ENCODE peak calls at places on chromosome 5, in four cellular contexts. A is HCT116, C is GM23248, S is neural progenitor cell. J is an unnamed sample. For H3K4me1 and H3K27me3, the result is how much of the 10 kb centered on the place peaks cover.

GRCh38 chr5:98585661-98586310 is 187.7 kb upstream of the RGMB start:
- DNase-seq in S (no peak), C (no peak), A (no peak), J (peak)

GRCh38 chr5:40437452-40437861 is 242.3 kb upstream of the PTGER4 start:
- DNase-seq in S (no peak), A (no peak), C (peak), J (peak)

GRCh38 chr5:163534476-163535172 is 29.2 kb downstream of the MAT2B start:
- DNase-seq in S (no peak), C (no peak), A (no peak), J (no peak)

GRCh38 chr5:38595149-38595725 is 38.8 kb upstream of the LIFR start:
- DNase-seq in A (no peak), S (peak), C (peak), J (peak)

GRCh38 chr5:86896916-86897315 is 279.2 kb downstream of the COX7C start:
- DNase-seq in S (no peak), A (no peak), C (no peak), J (no peak)

GRCh38 chr5:128234928-128235641 is 151.5 kb downstream of the SLC12A2 start:
- DNase-seq in S (no peak), A (no peak), C (no peak), J (no peak)

GRCh38 chr5:51573835-51574234 is 190.6 kb downstream of the ISL1 start:
- DNase-seq in S (peak), C (no peak), A (no peak), J (no peak)

GRCh38 chr5:115602585-115603125 is 376 bp upstream of the TICAM2 start:
- DNase-seq in C (no peak), S (peak), A (no peak), J (peak)

GRCh38 chr5:62064993-62065392 is 241.0 kb upstream of the KIF2A start:
- DNase-seq in C (peak), A (no peak), S (no peak), J (no peak)

GRCh38 chr5:125717209-125717608 is 706.0 kb upstream of the GRAMD2B start:
- DNase-seq in C (peak), S (no peak), A (no peak), J (peak)

GRCh38 chr5:74135033-74135432 is 505.5 kb downstream of the ENC1 start:
- DNase-seq in A (no peak), S (no peak), C (no peak), J (no peak)

GRCh38 chr5:158277276-158277675 is 418.3 kb upstream of the CLINT1 start:
- DNase-seq in S (no peak), C (no peak), A (no peak), J (no peak)

GRCh38 chr5:117594165-117594564 is 1019.5 kb upstream of the SEMA6A start:
- DNase-seq in S (peak), C (no peak), A (no peak), J (no peak)

GRCh38 chr5:171205375-171205774 is 103.7 kb upstream of the TLX3 start:
- DNase-seq in C (no peak), S (peak), A (no peak), J (no peak)

GRCh38 chr5:135977375-135977928 is 22.7 kb upstream of the LECT2 start:
- DNase-seq in C (no peak), A (peak), S (peak), J (no peak)

GRCh38 chr5:169160405-169160901 is 140.5 kb downstream of the SLIT3 start:
- DNase-seq in A (no peak), C (peak), S (no peak), J (peak)

GRCh38 chr5:169164481-169164925 is 136.4 kb downstream of the SLIT3 start:
- DNase-seq in C (peak), A (no peak), S (peak), J (peak)

GRCh38 chr5:169162407-169162806 is 138.5 kb downstream of the SLIT3 start:
- DNase-seq in S (no peak), A (no peak), C (peak), J (peak)

GRCh38 chr5:169158764-169159163 is 142.2 kb downstream of the SLIT3 start:
- DNase-seq in A (no peak), S (no peak), C (no peak), J (no peak)

GRCh38 chr5:169161022-169161680 is 139.8 kb downstream of the SLIT3 start:
- DNase-seq in S (peak), C (peak), A (no peak), J (peak)
- TF ChIP-seq EZH2phosphoT487 in S (no peak), C (no peak), A (no peak), J (no peak)

GRCh38 chr5:145246379-145246778 is 588.8 kb downstream of the PRELID2 start:
- DNase-seq in S (no peak), A (no peak), C (no peak), J (no peak)
- H3K4me1 ChIP-seq in S (under half), A (under half), C (under half), J (under half)

GRCh38 chr5:93570294-93571110 is 10.5 kb downstream of the NR2F1-AS1 start:
- DNase-seq in S (peak), A (no peak), C (no peak), J (no peak)
- H3K27me3 ChIP-seq in S (half or more), A (under half), C (under half), J (under half)

DNA sequence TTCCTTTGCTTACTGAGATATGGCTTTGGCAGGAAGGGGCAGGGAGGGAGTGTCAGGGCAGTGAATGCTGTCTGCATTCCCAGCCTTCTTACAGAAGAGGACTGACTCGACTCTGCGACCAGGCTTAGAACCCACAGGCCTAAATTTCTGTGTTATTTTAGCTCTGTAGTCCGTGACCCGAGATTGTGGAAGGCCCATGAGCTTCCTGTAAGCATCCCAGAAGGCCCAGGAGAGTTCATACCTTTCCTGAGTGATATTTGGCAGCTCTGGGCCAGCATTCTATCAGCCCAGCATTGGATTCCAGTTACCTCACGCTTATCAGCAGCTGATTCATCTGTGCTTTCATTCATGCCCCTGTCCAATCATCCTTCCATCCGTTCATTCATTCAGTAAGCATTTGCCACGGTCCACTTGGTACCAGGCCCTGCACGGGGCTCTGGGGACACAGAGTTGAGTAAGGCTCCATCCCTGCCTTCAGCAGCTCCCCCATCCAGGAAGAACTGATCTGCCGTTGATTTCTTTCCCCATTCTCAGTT is 28.2 kb upstream of the RPL26L1 start:
- DNase-seq in S (no peak), C (peak), A (no peak), J (peak)
- TF ChIP-seq EZH2phosphoT487 in S (no peak), C (no peak), A (no peak), J (no peak)

GRCh38 chr5:150505816-150506215 is 2.1 kb upstream of the NDST1 start:
- DNase-seq in C (no peak), A (no peak), S (no peak), J (no peak)

GRCh38 chr5:150503386-150503785 is 4.5 kb upstream of the NDST1 start:
- DNase-seq in C (no peak), S (no peak), A (no peak), J (no peak)

GRCh38 chr5:150506571-150507282 is 1.2 kb upstream of the NDST1 start:
- DNase-seq in A (no peak), C (no peak), S (no peak), J (no peak)

GRCh38 chr5:150503977-150504620 is 3.8 kb upstream of the NDST1 start:
- DNase-seq in A (no peak), C (peak), S (no peak), J (no peak)

DNA sequence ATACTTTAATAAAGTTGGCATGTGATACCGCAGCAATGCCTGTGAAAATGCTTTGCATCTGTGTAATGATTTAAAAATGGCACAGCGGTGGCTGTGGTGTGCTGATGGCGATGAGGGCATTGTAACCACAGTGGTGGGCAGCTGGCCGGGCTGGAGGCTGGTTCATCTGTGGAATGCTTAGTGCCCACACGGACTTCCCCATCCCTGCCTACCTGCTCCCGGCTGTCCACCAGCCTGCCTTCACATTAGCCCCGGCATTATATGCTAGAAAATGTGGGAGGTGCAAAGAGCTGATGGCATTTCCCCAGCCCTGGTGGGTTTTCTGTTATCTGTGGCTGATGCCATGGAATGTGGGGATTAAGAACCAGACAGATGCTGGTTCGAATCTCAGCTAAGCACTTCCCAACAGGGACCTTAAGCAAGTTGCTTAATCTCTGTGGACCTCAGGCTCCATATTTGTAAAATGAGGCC is 2.9 kb upstream of the NDST1 start:
- DNase-seq in S (no peak), A (no peak), C (peak), J (no peak)
- H3K4me1 ChIP-seq in S (under half), A (under half), C (under half), J (under half)

DNA sequence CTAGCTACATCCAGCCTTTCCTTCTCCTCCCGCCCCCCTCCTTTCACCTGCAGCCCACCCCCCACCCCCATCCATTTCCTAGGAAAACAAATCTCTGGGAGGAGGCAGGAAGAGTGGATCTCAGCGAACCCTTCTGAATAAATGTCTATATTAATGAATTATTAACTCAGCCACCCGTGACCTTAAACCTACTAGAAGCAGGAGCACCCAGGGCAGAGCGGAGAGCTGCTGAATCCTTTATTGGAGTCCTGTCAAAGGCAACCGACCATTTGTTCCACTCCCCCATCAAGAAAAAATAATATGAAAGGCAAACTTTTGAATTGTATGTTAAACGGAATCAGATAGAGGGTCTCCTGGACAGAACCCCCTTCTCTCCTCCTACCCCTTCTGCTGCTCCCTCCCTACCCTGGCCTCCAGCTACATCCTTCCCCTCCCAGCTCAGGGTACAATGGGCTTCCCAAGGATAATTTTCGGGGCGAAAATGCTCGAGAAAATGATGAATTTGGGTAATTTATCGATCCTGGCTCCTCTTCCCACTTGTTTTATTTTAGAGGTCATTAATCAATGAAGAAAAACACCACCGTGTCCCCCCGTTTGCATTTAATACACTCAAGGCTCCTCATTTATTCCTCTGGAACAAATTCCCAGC is 3.3 kb upstream of the PRDM6 start:
- DNase-seq in A (no peak), C (no peak), S (no peak), J (no peak)
- H3K27me3 ChIP-seq in A (under half), C (under half), S (half or more), J (half or more)

DNA sequence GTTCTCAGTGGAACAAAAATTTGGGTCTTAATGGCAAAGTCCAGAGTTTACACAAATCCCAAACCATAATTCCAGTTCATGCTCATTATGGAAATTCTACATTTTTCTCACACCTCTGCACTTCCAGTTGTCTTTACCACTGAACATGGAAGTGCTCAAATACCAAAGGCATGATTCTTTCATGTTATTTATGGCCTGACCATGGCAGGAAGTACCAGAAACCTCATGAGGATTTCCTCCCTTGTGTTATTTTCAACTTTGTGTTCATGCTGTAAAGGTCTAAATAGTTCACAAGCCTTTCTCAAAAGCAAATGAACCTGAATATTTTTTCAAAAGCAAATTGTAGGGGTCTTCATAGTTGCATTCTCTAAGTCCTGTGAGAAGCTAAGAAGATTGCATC is 82.0 kb upstream of the ITGA1 start:
- DNase-seq in S (no peak), A (no peak), C (peak), J (no peak)
- TF ChIP-seq EZH2phosphoT487 in S (no peak), A (no peak), C (no peak), J (no peak)

GRCh38 chr5:132430736-132431135 is 59.8 kb downstream of the IRF1 start:
- DNase-seq in C (no peak), A (no peak), S (no peak), J (no peak)

GRCh38 chr5:132431682-132432081 is 58.9 kb downstream of the IRF1 start:
- DNase-seq in S (no peak), A (no peak), C (no peak), J (no peak)

GRCh38 chr5:132428147-132428482 is 58.6 kb downstream of the SLC22A5 start:
- DNase-seq in A (no peak), C (no peak), S (no peak), J (no peak)

GRCh38 chr5:132428811-132429440 is 59.4 kb downstream of the SLC22A5 start:
- DNase-seq in S (no peak), A (no peak), C (peak), J (peak)

DNA sequence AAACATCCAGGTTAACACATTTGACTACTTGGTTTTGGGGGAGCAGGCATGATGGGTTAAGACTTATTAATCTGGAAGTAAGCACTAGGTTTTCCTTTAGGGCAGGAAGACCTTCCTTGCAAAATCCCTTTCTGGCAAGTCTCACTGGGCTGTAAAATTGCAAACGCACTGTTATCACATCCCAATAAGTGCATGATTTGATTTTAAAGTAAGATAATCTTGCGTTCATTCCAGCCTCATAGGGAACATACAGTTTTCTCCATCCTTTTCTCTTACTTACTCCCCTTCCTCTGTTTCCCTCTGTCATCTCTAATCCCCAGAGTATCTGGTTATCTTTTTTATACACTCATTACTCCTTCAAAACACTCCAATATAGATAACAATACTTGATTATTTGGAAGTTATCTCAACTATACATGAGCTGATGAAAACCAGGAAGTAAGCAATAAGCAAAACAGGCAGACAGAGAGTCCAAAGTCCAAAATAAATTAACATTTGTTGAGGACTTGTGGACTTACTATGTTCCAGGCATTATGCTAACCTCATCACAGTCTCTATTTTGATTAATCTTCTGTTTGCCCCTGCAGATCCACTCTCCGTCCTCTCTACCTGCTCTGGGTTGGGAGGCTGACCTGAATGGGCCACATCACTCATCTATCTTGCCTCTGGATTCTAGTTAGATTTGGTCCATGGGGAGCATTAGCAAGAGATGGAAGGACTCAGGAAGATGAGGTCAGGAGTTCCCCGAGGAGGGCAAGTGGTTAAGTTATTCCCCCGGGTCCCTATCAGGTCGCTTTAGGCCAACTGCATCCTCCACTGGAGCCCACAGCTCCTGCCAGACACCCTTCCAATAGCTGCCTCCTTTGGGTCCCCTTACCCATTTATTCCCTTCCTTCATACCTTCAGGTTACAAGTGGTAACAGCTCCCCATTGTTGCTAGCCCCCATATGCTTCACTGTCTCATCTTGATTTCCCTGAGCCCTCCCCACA is 60.2 kb downstream of the SLC22A5 start:
- DNase-seq in A (no peak), S (no peak), C (no peak), J (no peak)
- H3K4me1 ChIP-seq in A (under half), S (under half), C (under half), J (under half)

GRCh38 chr5:102893942-102894341 is 138.8 kb downstream of the PAM start:
- DNase-seq in C (no peak), A (no peak), S (no peak), J (no peak)
- H3K27me3 ChIP-seq in C (under half), A (under half), S (under half), J (under half)

J was measured in PC-3.